ENCODE peak calls at places on chromosomes 6 and 20, in seven cellular contexts. F is T-helper 9 cell, W is SJSA1, J is AG04449, C is NCI-H774, X is GM12865, B is fibroblast of the conjunctiva. L is an unnamed sample.

GRCh38 chr20:43942661-43943285 is 28.1 kb downstream of the TOX2 start:
- DNase-seq in F (no peak), X (peak), B (peak), C (peak), W (no peak), J (peak), L (peak)

GRCh38 chr6:148462203-148462602 is 119.6 kb downstream of the SASH1 start:
- DNase-seq in F (no peak), X (no peak), W (no peak), C (no peak), J (no peak), B (no peak), L (no peak)

GRCh38 chr20:49713779-49714712 is at the start of gene B4GALT5:
- DNase-seq in F (peak), B (peak), J (no peak), W (peak), C (peak), X (peak), L (no peak)

GRCh38 chr6:106702046-106702445 is 72.7 kb downstream of the QRSL1 start:
- DNase-seq in C (no peak), F (no peak), J (no peak), B (no peak), W (no peak), X (no peak), L (no peak)

GRCh38 chr6:21931641-21932335 is 338.2 kb downstream of the SOX4 start:
- DNase-seq in F (no peak), X (no peak), C (no peak), B (no peak), J (no peak), W (no peak), L (peak)

GRCh38 chr6:8857160-8857559 is 421.8 kb upstream of the SLC35B3 start:
- DNase-seq in X (no peak), B (no peak), C (no peak), W (no peak), F (no peak), J (no peak), L (no peak)

GRCh38 chr6:130432838-130433237 is 67.0 kb downstream of the TMEM200A start:
- DNase-seq in C (no peak), F (no peak), J (no peak), X (no peak), B (no peak), W (no peak), L (no peak)

GRCh38 chr20:63735859-63736718 is at the start of gene LIME1:
- DNase-seq in C (no peak), F (peak), J (no peak), W (no peak), B (no peak), X (peak), L (no peak)

GRCh38 chr20:18394363-18394762 is 72.5 kb downstream of the DZANK1 start:
- DNase-seq in J (no peak), F (no peak), C (no peak), B (no peak), W (no peak), X (no peak), L (no peak)

GRCh38 chr6:82033631-82034211 is 213.8 kb downstream of the IBTK start:
- DNase-seq in J (no peak), B (peak), X (no peak), F (no peak), W (no peak), C (no peak), L (no peak)

GRCh38 chr6:158698876-158699440 is 49.1 kb downstream of the SYTL3 start:
- DNase-seq in X (no peak), J (no peak), B (no peak), C (no peak), F (no peak), W (no peak), L (no peak)

GRCh38 chr6:25583099-25583498 is 68.9 kb upstream of the SCGN start:
- DNase-seq in C (no peak), B (no peak), F (no peak), X (no peak), W (no peak), J (no peak), L (no peak)

GRCh38 chr20:2331092-2331491 is 35.3 kb downstream of the TGM3 start:
- DNase-seq in J (no peak), C (no peak), X (no peak), B (no peak), W (no peak), F (no peak), L (no peak)

GRCh38 chr6:79613912-79614311 is 17.2 kb upstream of the SH3BGRL2 start:
- DNase-seq in F (no peak), B (no peak), J (no peak), X (no peak), C (no peak), W (no peak), L (no peak)